ENCODE peak calls at places on chromosomes 5 and 9, in eight cellular contexts. O is aorta, Y is mesothelial cell of epicardium, P is WTC11, C is GM23338, T is hepatic stellate cell, N is DMS53, M is NCI-H748 treated with DMSO at 0.1 percent for 48 hours. S is an unnamed sample.
A peak's percentile ranks its signal among the peaks of the same experiment; 100 is the strongest.

GRCh38 chr9:33818167-33818831 is 1.3 kb downstream of the UBE2R2 start:
- DNase-seq in O (no peak), Y (no peak), P (no peak), C (no peak), T (peak; percentile 26), N (peak; percentile 9), M (no peak), S (no peak)

GRCh38 chr5:160213537-160213936 is 15.8 kb upstream of the FABP6 start:
- DNase-seq in O (no peak), Y (no peak), P (no peak), C (no peak), T (no peak), N (peak; percentile 87), M (peak; percentile 10), S (no peak)

GRCh38 chr5:43973318-43973717 is 370.3 kb downstream of the NNT start:
- DNase-seq in O (no peak), Y (no peak), P (no peak), C (no peak), T (no peak), N (peak; percentile 5), M (no peak), S (no peak)

GRCh38 chr5:132073231-132074013 is at the start of gene CSF2:
- DNase-seq in O (peak; percentile 62), Y (no peak), P (no peak), C (no peak), T (peak; percentile 60), N (peak; percentile 68), M (no peak), S (no peak)

GRCh38 chr9:69809304-69809863 is 11.2 kb upstream of the CFAP95 start:
- DNase-seq in O (no peak), Y (no peak), P (peak; percentile 50), C (peak; percentile 83), T (peak; percentile 26), N (peak; percentile 50), M (no peak), S (no peak)

GRCh38 chr5:171102877-171103610 is 206.0 kb upstream of the TLX3 start:
- DNase-seq in O (no peak), Y (no peak), P (peak; percentile 27), C (peak; percentile 69), T (no peak), N (no peak), M (no peak), S (peak; percentile 63)

GRCh38 chr9:131784882-131785281 is 45.0 kb upstream of the RAPGEF1 start:
- DNase-seq in O (no peak), Y (no peak), P (no peak), C (no peak), T (no peak), N (no peak), M (no peak), S (no peak)

GRCh38 chr5:172574845-172575170 is 66.3 kb upstream of the NEURL1B start:
- DNase-seq in O (no peak), Y (no peak), P (no peak), C (no peak), T (no peak), N (no peak), M (no peak), S (no peak)

GRCh38 chr5:177405312-177405711 is 4.1 kb downstream of the F12 start:
- DNase-seq in O (no peak), Y (no peak), P (no peak), C (no peak), T (no peak), N (no peak), M (no peak), S (no peak)

GRCh38 chr5:175347027-175347426 is 97.0 kb downstream of the DRD1 start:
- DNase-seq in O (no peak), Y (no peak), P (no peak), C (no peak), T (no peak), N (peak; percentile 53), M (no peak), S (no peak)

GRCh38 chr5:151448038-151448985 is 909 bp downstream of the SLC36A1 start:
- DNase-seq in O (no peak), Y (peak; percentile 41), P (peak; percentile 35), C (peak; percentile 77), T (no peak), N (peak; percentile 72), M (peak; percentile 44), S (no peak)

GRCh38 chr9:73470766-73471165 is 319.1 kb downstream of the ANXA1 start:
- DNase-seq in O (no peak), Y (no peak), P (no peak), C (no peak), T (no peak), N (no peak), M (no peak), S (no peak)

GRCh38 chr9:132878695-132879064 is at the start of gene SPACA9:
- DNase-seq in O (peak; percentile 94), Y (peak; percentile 59), P (peak; percentile 70), C (peak; percentile 77), T (peak; percentile 85), N (peak; percentile 80), M (peak; percentile 17), S (no peak)

GRCh38 chr5:176438959-176439757 is 9.0 kb upstream of the FAF2 start:
- DNase-seq in O (no peak), Y (no peak), P (no peak), C (no peak), T (peak; percentile 54), N (peak; percentile 71), M (no peak), S (no peak)

GRCh38 chr9:36772449-36773370 is 200.0 kb downstream of the MELK start:
- DNase-seq in O (no peak), Y (no peak), P (no peak), C (peak; percentile 11), T (no peak), N (peak; percentile 56), M (no peak), S (no peak)

GRCh38 chr9:112487799-112488345 is 1.2 kb downstream of the KIAA1958 start:
- DNase-seq in O (no peak), Y (no peak), P (no peak), C (no peak), T (no peak), N (peak; percentile 9), M (peak; percentile 9), S (peak; percentile 2)

GRCh38 chr9:71459082-71459481 is 309.2 kb downstream of the CEMIP2 start:
- DNase-seq in O (no peak), Y (no peak), P (peak; percentile 13), C (peak; percentile 61), T (no peak), N (no peak), M (no peak), S (peak; percentile 32)

GRCh38 chr5:168042284-168043080 is 249.0 kb upstream of the WWC1 start:
- DNase-seq in O (no peak), Y (no peak), P (no peak), C (no peak), T (no peak), N (no peak), M (no peak), S (no peak)

GRCh38 chr5:93591323-93591945 is 8.4 kb downstream of the NR2F1 start:
- DNase-seq in O (no peak), Y (no peak), P (no peak), C (no peak), T (no peak), N (no peak), M (no peak), S (no peak)

GRCh38 chr5:178353461-178353860 is 120.9 kb upstream of the PHYKPL start:
- DNase-seq in O (no peak), Y (no peak), P (no peak), C (no peak), T (no peak), N (no peak), M (no peak), S (no peak)

GRCh38 chr5:12658871-12659446 is 754.7 kb upstream of the CTNND2 start:
- DNase-seq in O (no peak), Y (no peak), P (no peak), C (no peak), T (no peak), N (peak; percentile 61), M (no peak), S (no peak)

GRCh38 chr5:32270178-32270577 is 42.6 kb downstream of the MTMR12 start:
- DNase-seq in O (no peak), Y (no peak), P (no peak), C (no peak), T (no peak), N (no peak), M (no peak), S (no peak)

GRCh38 chr5:14357861-14358260 is 214.7 kb downstream of the TRIO start:
- DNase-seq in O (no peak), Y (no peak), P (peak; percentile 70), C (peak; percentile 83), T (no peak), N (no peak), M (no peak), S (no peak)

GRCh38 chr5:83450183-83450839 is 21.2 kb upstream of the VCAN start:
- DNase-seq in O (no peak), Y (no peak), P (no peak), C (peak; percentile 15), T (no peak), N (peak; percentile 83), M (peak; percentile 17), S (no peak)

GRCh38 chr5:33088176-33088575 is 352.6 kb upstream of the TARS1 start:
- DNase-seq in O (no peak), Y (no peak), P (no peak), C (no peak), T (no peak), N (no peak), M (no peak), S (no peak)

GRCh38 chr5:133347039-133347438 is 265.3 kb downstream of the FSTL4 start:
- DNase-seq in O (no peak), Y (no peak), P (no peak), C (peak; percentile 43), T (no peak), N (no peak), M (peak; percentile 10), S (no peak)

GRCh38 chr9:91720746-91721705 is 229.0 kb downstream of the ROR2 start:
- DNase-seq in O (no peak), Y (no peak), P (no peak), C (no peak), T (no peak), N (no peak), M (no peak), S (peak; percentile 47)

GRCh38 chr5:167587768-167588167 is 703.7 kb upstream of the WWC1 start:
- DNase-seq in O (no peak), Y (no peak), P (peak; percentile 47), C (peak; percentile 84), T (peak; percentile 29), N (peak; percentile 41), M (no peak), S (peak; percentile 42)

GRCh38 chr9:35930990-35931389 is 21.7 kb downstream of the SPAAR start:
- DNase-seq in O (no peak), Y (no peak), P (no peak), C (no peak), T (no peak), N (no peak), M (no peak), S (no peak)

S was measured in NT2/D1.